ENCODE peak calls at places on chromosomes 6 and 20, in six cellular contexts. S is left lung; H is fibroblast of lung; N is effector CD4-positive, alpha-beta T cell; B is HL-60; V is COR-L47. D is an unnamed sample.

GRCh38 chr6:135191508-135192255 is 10.6 kb downstream of the MYB start:
- DNase-seq in S (no peak), H (no peak), N (no peak), B (peak), V (no peak), D (no peak)

GRCh38 chr6:168366473-168366872 is 46.9 kb upstream of the DACT2 start:
- DNase-seq in S (no peak), H (no peak), N (no peak), B (no peak), V (no peak), D (no peak)

GRCh38 chr6:23563329-23563728 is 562.7 kb upstream of the NRSN1 start:
- DNase-seq in S (no peak), H (no peak), N (no peak), B (no peak), V (no peak), D (no peak)

GRCh38 chr20:21053002-21053762 is 53.0 kb downstream of the LINC00237 start:
- DNase-seq in S (no peak), H (no peak), N (no peak), B (peak), V (peak), D (no peak)

GRCh38 chr6:133768656-133769295 is 120.1 kb upstream of the TCF21 start:
- DNase-seq in S (no peak), H (no peak), N (no peak), B (no peak), V (no peak), D (peak)

GRCh38 chr6:168208854-168209253 is 110.7 kb downstream of the DACT2 start:
- DNase-seq in S (no peak), H (no peak), N (no peak), B (no peak), V (no peak), D (no peak)

GRCh38 chr6:71287038-71287437 is 1.6 kb upstream of the OGFRL1 start:
- DNase-seq in S (peak), H (peak), N (no peak), B (peak), V (no peak), D (no peak)

GRCh38 chr6:7974932-7975763 is 64.6 kb upstream of the TXNDC5 start:
- DNase-seq in S (no peak), H (peak), N (no peak), B (peak), V (no peak), D (peak)

GRCh38 chr6:52712136-52712535 is 41.2 kb downstream of the TMEM14A start:
- DNase-seq in S (no peak), H (no peak), N (no peak), B (no peak), V (no peak), D (no peak)

GRCh38 chr6:77021232-77021631 is 442.1 kb downstream of the HTR1B start:
- DNase-seq in S (no peak), H (no peak), N (no peak), B (no peak), V (no peak), D (no peak)

GRCh38 chr6:10177703-10178102 is 237.2 kb downstream of the TFAP2A start:
- DNase-seq in S (no peak), H (no peak), N (no peak), B (no peak), V (no peak), D (peak)

GRCh38 chr20:58717278-58718091 is 24.9 kb downstream of the NPEPL1 start:
- DNase-seq in S (peak), H (no peak), N (no peak), B (no peak), V (no peak), D (no peak)

GRCh38 chr6:91276315-91276714 is 689.4 kb upstream of the MAP3K7 start:
- DNase-seq in S (no peak), H (peak), N (no peak), B (no peak), V (peak), D (peak)

GRCh38 chr6:25473447-25473846 is 178.6 kb upstream of the SCGN start:
- DNase-seq in S (no peak), H (no peak), N (no peak), B (no peak), V (no peak), D (no peak)

GRCh38 chr6:144809120-144809519 is 524.0 kb downstream of the UTRN start:
- DNase-seq in S (no peak), H (no peak), N (no peak), B (no peak), V (no peak), D (peak)

GRCh38 chr20:55792049-55792448 is 213.3 kb downstream of the CBLN4 start:
- DNase-seq in S (no peak), H (no peak), N (no peak), B (no peak), V (no peak), D (no peak)

GRCh38 chr6:81238390-81238789 is 514.1 kb downstream of the TENT5A start:
- DNase-seq in S (no peak), H (no peak), N (no peak), B (no peak), V (no peak), D (no peak)

GRCh38 chr6:143677891-143678737 is at the start of gene PHACTR2:
- DNase-seq in S (peak), H (peak), N (peak), B (peak), V (peak), D (peak)

GRCh38 chr20:49185071-49185757 is 2.9 kb downstream of the STAU1 start:
- DNase-seq in S (no peak), H (no peak), N (no peak), B (no peak), V (no peak), D (no peak)

GRCh38 chr20:62576815-62577214 is 65.5 kb upstream of the SLCO4A1 start:
- DNase-seq in S (no peak), H (peak), N (no peak), B (no peak), V (no peak), D (no peak)

GRCh38 chr6:136657629-136658028 is 107.4 kb upstream of the MAP7 start:
- DNase-seq in S (no peak), H (peak), N (no peak), B (no peak), V (no peak), D (no peak)

GRCh38 chr6:95087394-95088097 is 489.8 kb upstream of the MANEA start:
- DNase-seq in S (no peak), H (peak), N (no peak), B (no peak), V (peak), D (peak)

GRCh38 chr6:41878961-41879405 is 16.2 kb downstream of the USP49 start:
- DNase-seq in S (no peak), H (peak), N (no peak), B (no peak), V (no peak), D (no peak)

GRCh38 chr6:30378290-30378937 is 33.5 kb downstream of the RPP21 start:
- DNase-seq in S (no peak), H (peak), N (no peak), B (no peak), V (no peak), D (peak)

GRCh38 chr20:11210611-11211010 is 536.8 kb upstream of the JAG1 start:
- DNase-seq in S (no peak), H (no peak), N (no peak), B (no peak), V (no peak), D (no peak)

GRCh38 chr20:63284544-63284949 is 8.4 kb upstream of the COL20A1 start:
- DNase-seq in S (peak), H (no peak), N (no peak), B (no peak), V (no peak), D (no peak)

GRCh38 chr6:85130743-85131142 is 319.1 kb upstream of the NT5E start:
- DNase-seq in S (no peak), H (peak), N (no peak), B (no peak), V (no peak), D (no peak)

GRCh38 chr6:41871677-41872076 is 23.5 kb downstream of the USP49 start:
- DNase-seq in S (no peak), H (no peak), N (no peak), B (no peak), V (no peak), D (no peak)

GRCh38 chr6:125165256-125165655 is 11.7 kb downstream of the TPD52L1 start:
- DNase-seq in S (no peak), H (no peak), N (no peak), B (no peak), V (no peak), D (no peak)

GRCh38 chr6:72374864-72375263 is 247.0 kb upstream of the KCNQ5 start:
- DNase-seq in S (no peak), H (no peak), N (no peak), B (no peak), V (peak), D (no peak)

GRCh38 chr6:6176132-6176531 is 144.3 kb downstream of the F13A1 start:
- DNase-seq in S (no peak), H (no peak), N (no peak), B (no peak), V (no peak), D (no peak)

GRCh38 chr6:135423649-135424128 is 73.9 kb downstream of the AHI1 start:
- DNase-seq in S (no peak), H (peak), N (no peak), B (peak), V (peak), D (peak)

GRCh38 chr20:23668477-23668951 is 20.3 kb downstream of the CST4 start:
- DNase-seq in S (no peak), H (peak), N (no peak), B (peak), V (peak), D (peak)

GRCh38 chr6:149012040-149012545 is 265.3 kb downstream of the UST start:
- DNase-seq in S (no peak), H (peak), N (no peak), B (no peak), V (no peak), D (peak)

GRCh38 chr6:31621991-31622390 is 1.5 kb downstream of the PRRC2A start:
- DNase-seq in S (no peak), H (no peak), N (no peak), B (no peak), V (no peak), D (peak)

GRCh38 chr6:73796881-73797280 is 100.9 kb downstream of the CD109 start:
- DNase-seq in S (no peak), H (no peak), N (no peak), B (no peak), V (no peak), D (no peak)

D was measured in RWPE1.